ENCODE peak calls at places on chromosomes 5 and 9, in four cellular contexts. One of them, this sample, is unnamed.

GRCh38 chr5:14628346-14628745 is 36.2 kb upstream of the OTULIN start:
- DNase-seq in M059J: peak; percentile 61
- DNase-seq in Peyer's patch: no peak
- DNase-seq in NCI-H146: no peak
- DNase-seq in this sample: peak; percentile 65

GRCh38 chr9:137502008-137502913 is 43.1 kb upstream of the NSMF start:
- DNase-seq in NCI-H146: peak; percentile 48
- DNase-seq in Peyer's patch: no peak
- DNase-seq in M059J: peak; percentile 34
- DNase-seq in this sample: no peak

GRCh38 chr5:56616454-56617160 is 198.7 kb upstream of the MAP3K1 start:
- DNase-seq in M059J: no peak
- DNase-seq in Peyer's patch: no peak
- DNase-seq in NCI-H146: peak; percentile 66
- DNase-seq in this sample: no peak

GRCh38 chr5:16787278-16787677 is 148.8 kb downstream of the MYO10 start:
- DNase-seq in M059J: no peak
- DNase-seq in NCI-H146: no peak
- DNase-seq in Peyer's patch: no peak
- DNase-seq in this sample: no peak

GRCh38 chr9:114745108-114745848 is 60.6 kb downstream of the TNFSF15 start:
- DNase-seq in NCI-H146: no peak
- DNase-seq in Peyer's patch: no peak
- DNase-seq in M059J: no peak
- DNase-seq in this sample: no peak

GRCh38 chr5:173645437-173645807 is 29.0 kb upstream of the BOD1 start:
- DNase-seq in Peyer's patch: no peak
- DNase-seq in M059J: peak; percentile 42
- DNase-seq in NCI-H146: no peak
- DNase-seq in this sample: no peak

GRCh38 chr5:157670662-157671591 is at the start of gene C5orf52:
- DNase-seq in M059J: peak; percentile 33
- DNase-seq in NCI-H146: no peak
- DNase-seq in Peyer's patch: peak; percentile 77
- DNase-seq in this sample: peak; percentile 66

GRCh38 chr9:121557581-121558422 is 58.2 kb upstream of the GGTA1 start:
- DNase-seq in NCI-H146: no peak
- DNase-seq in M059J: peak; percentile 98
- DNase-seq in Peyer's patch: no peak
- DNase-seq in this sample: peak; percentile 74

GRCh38 chr5:129836321-129836720 is 67.9 kb upstream of the CHSY3 start:
- DNase-seq in NCI-H146: no peak
- DNase-seq in M059J: no peak
- DNase-seq in Peyer's patch: no peak
- DNase-seq in this sample: no peak

GRCh38 chr5:423626-424258 is 19.2 kb upstream of the EXOC3 start:
- DNase-seq in Peyer's patch: peak; percentile 24
- DNase-seq in NCI-H146: no peak
- DNase-seq in M059J: no peak
- DNase-seq in this sample: no peak

GRCh38 chr9:98974106-98974505 is 30.4 kb downstream of the COL15A1 start:
- DNase-seq in NCI-H146: no peak
- DNase-seq in Peyer's patch: no peak
- DNase-seq in M059J: no peak
- DNase-seq in this sample: no peak

GRCh38 chr5:78075301-78075700 is 219.2 kb downstream of the AP3B1 start:
- DNase-seq in M059J: no peak
- DNase-seq in Peyer's patch: no peak
- DNase-seq in NCI-H146: no peak
- DNase-seq in this sample: no peak